ENCODE peak calls at places on chromosomes 13 and 19, in nine cellular contexts. One of them, this sample, is unnamed.

GRCh38 chr19:18427752-18428131 is 8.5 kb downstream of the SSBP4 start:
- DNase-seq in GM23338: no peak
- DNase-seq in PC-9: no peak
- DNase-seq in cardiac muscle cell: no peak
- DNase-seq in A673: no peak
- DNase-seq in astrocyte: no peak
- DNase-seq in neural progenitor cell: no peak
- DNase-seq in H9: no peak
- DNase-seq in testis: no peak
- DNase-seq in this sample: no peak

GRCh38 chr13:37313383-37313782 is 207.9 kb upstream of the CSNK1A1L start:
- DNase-seq in neural progenitor cell: no peak
- DNase-seq in A673: no peak
- DNase-seq in GM23338: no peak
- DNase-seq in cardiac muscle cell: peak; percentile 65
- DNase-seq in H9: no peak
- DNase-seq in PC-9: no peak
- DNase-seq in testis: no peak
- DNase-seq in astrocyte: peak; percentile 96
- DNase-seq in this sample: peak; percentile 71

GRCh38 chr13:84479656-84480055 is 597.4 kb upstream of the SLITRK1 start:
- DNase-seq in A673: no peak
- DNase-seq in testis: no peak
- DNase-seq in astrocyte: peak; percentile 54
- DNase-seq in GM23338: no peak
- DNase-seq in cardiac muscle cell: no peak
- DNase-seq in H9: no peak
- DNase-seq in neural progenitor cell: no peak
- DNase-seq in PC-9: no peak
- DNase-seq in this sample: peak; percentile 61

GRCh38 chr19:49512970-49513745 is 697 bp downstream of the FCGRT start:
- DNase-seq in testis: peak; percentile 73
- DNase-seq in astrocyte: no peak
- DNase-seq in H9: peak; percentile 82
- DNase-seq in A673: peak; percentile 86
- DNase-seq in cardiac muscle cell: no peak
- DNase-seq in PC-9: no peak
- DNase-seq in neural progenitor cell: peak; percentile 80
- DNase-seq in GM23338: peak; percentile 88
- DNase-seq in this sample: no peak

GRCh38 chr13:100674363-100674847 is at the start of gene TMTC4:
- DNase-seq in cardiac muscle cell: no peak
- DNase-seq in neural progenitor cell: peak; percentile 85
- DNase-seq in GM23338: peak; percentile 35
- DNase-seq in PC-9: no peak
- DNase-seq in testis: no peak
- DNase-seq in H9: no peak
- DNase-seq in astrocyte: no peak
- DNase-seq in A673: no peak
- DNase-seq in this sample: no peak

GRCh38 chr19:9057505-9058258 is 29.2 kb upstream of the OR1M1 start:
- DNase-seq in cardiac muscle cell: no peak
- DNase-seq in GM23338: no peak
- DNase-seq in neural progenitor cell: no peak
- DNase-seq in A673: no peak
- DNase-seq in testis: no peak
- DNase-seq in H9: no peak
- DNase-seq in astrocyte: no peak
- DNase-seq in PC-9: no peak
- DNase-seq in this sample: no peak

GRCh38 chr19:49613374-49613773 is 22.4 kb downstream of the PRR12 start:
- DNase-seq in testis: no peak
- DNase-seq in astrocyte: no peak
- DNase-seq in cardiac muscle cell: no peak
- DNase-seq in PC-9: peak; percentile 59
- DNase-seq in H9: no peak
- DNase-seq in neural progenitor cell: no peak
- DNase-seq in GM23338: no peak
- DNase-seq in A673: no peak
- DNase-seq in this sample: no peak

GRCh38 chr13:85212692-85213091 is 586.5 kb downstream of the SLITRK6 start:
- DNase-seq in H9: no peak
- DNase-seq in A673: no peak
- DNase-seq in PC-9: no peak
- DNase-seq in GM23338: no peak
- DNase-seq in testis: no peak
- DNase-seq in neural progenitor cell: no peak
- DNase-seq in cardiac muscle cell: no peak
- DNase-seq in astrocyte: no peak
- DNase-seq in this sample: no peak

GRCh38 chr13:49060698-49061387 is 85.1 kb downstream of the FNDC3A start:
- DNase-seq in neural progenitor cell: no peak
- DNase-seq in A673: no peak
- DNase-seq in H9: no peak
- DNase-seq in GM23338: no peak
- DNase-seq in testis: no peak
- DNase-seq in cardiac muscle cell: peak; percentile 60
- DNase-seq in astrocyte: no peak
- DNase-seq in PC-9: no peak
- DNase-seq in this sample: peak; percentile 51

GRCh38 chr13:79435549-79435948 is 29.5 kb upstream of the RBM26 start:
- DNase-seq in testis: no peak
- DNase-seq in H9: no peak
- DNase-seq in cardiac muscle cell: peak; percentile 49
- DNase-seq in PC-9: no peak
- DNase-seq in A673: no peak
- DNase-seq in neural progenitor cell: no peak
- DNase-seq in GM23338: no peak
- DNase-seq in astrocyte: peak; percentile 79
- DNase-seq in this sample: no peak

GRCh38 chr19:53432088-53432661 is 391 bp downstream of the ZNF761 start:
- DNase-seq in astrocyte: no peak
- DNase-seq in cardiac muscle cell: peak; percentile 21
- DNase-seq in GM23338: peak; percentile 50
- DNase-seq in PC-9: no peak
- DNase-seq in neural progenitor cell: peak; percentile 54
- DNase-seq in A673: peak; percentile 4
- DNase-seq in testis: no peak
- DNase-seq in H9: no peak
- DNase-seq in this sample: peak; percentile 3

GRCh38 chr19:43318796-43319314 is 34.6 kb upstream of the CD177 start:
- DNase-seq in neural progenitor cell: peak; percentile 38
- DNase-seq in cardiac muscle cell: no peak
- DNase-seq in PC-9: no peak
- DNase-seq in A673: no peak
- DNase-seq in H9: no peak
- DNase-seq in testis: no peak
- DNase-seq in GM23338: no peak
- DNase-seq in astrocyte: no peak
- DNase-seq in this sample: no peak

GRCh38 chr13:113949546-113949945 is 24.3 kb downstream of the C13orf46 start:
- DNase-seq in astrocyte: no peak
- DNase-seq in testis: no peak
- DNase-seq in neural progenitor cell: no peak
- DNase-seq in H9: no peak
- DNase-seq in PC-9: no peak
- DNase-seq in cardiac muscle cell: no peak
- DNase-seq in A673: no peak
- DNase-seq in GM23338: no peak
- DNase-seq in this sample: no peak

GRCh38 chr19:13846533-13847032 is 30.4 kb upstream of the NANOS3 start:
- DNase-seq in cardiac muscle cell: peak; percentile 95
- DNase-seq in neural progenitor cell: peak; percentile 64
- DNase-seq in GM23338: peak; percentile 94
- DNase-seq in PC-9: peak; percentile 97
- DNase-seq in A673: peak; percentile 82
- DNase-seq in astrocyte: peak; percentile 91
- DNase-seq in testis: peak; percentile 61
- DNase-seq in H9: peak; percentile 95
- DNase-seq in this sample: no peak

GRCh38 chr19:13848811-13849241 is 28.1 kb upstream of the NANOS3 start:
- DNase-seq in testis: no peak
- DNase-seq in GM23338: no peak
- DNase-seq in PC-9: no peak
- DNase-seq in H9: no peak
- DNase-seq in A673: no peak
- DNase-seq in cardiac muscle cell: no peak
- DNase-seq in astrocyte: no peak
- DNase-seq in neural progenitor cell: no peak
- DNase-seq in this sample: no peak

GRCh38 chr19:13849277-13849676 is 27.7 kb upstream of the NANOS3 start:
- DNase-seq in neural progenitor cell: no peak
- DNase-seq in H9: peak; percentile 30
- DNase-seq in testis: no peak
- DNase-seq in GM23338: no peak
- DNase-seq in cardiac muscle cell: no peak
- DNase-seq in A673: no peak
- DNase-seq in PC-9: no peak
- DNase-seq in astrocyte: no peak
- DNase-seq in this sample: no peak

GRCh38 chr19:13847900-13848677 is 28.8 kb upstream of the NANOS3 start:
- DNase-seq in PC-9: no peak
- DNase-seq in GM23338: no peak
- DNase-seq in A673: no peak
- DNase-seq in cardiac muscle cell: no peak
- DNase-seq in neural progenitor cell: no peak
- DNase-seq in H9: no peak
- DNase-seq in astrocyte: no peak
- DNase-seq in testis: no peak
- DNase-seq in this sample: no peak

GRCh38 chr19:13847033-13847899 is 29.7 kb upstream of the NANOS3 start:
- DNase-seq in neural progenitor cell: peak; percentile 97
- DNase-seq in H9: peak; percentile 92
- DNase-seq in PC-9: peak; percentile 96
- DNase-seq in cardiac muscle cell: peak; percentile 97
- DNase-seq in A673: peak; percentile 97
- DNase-seq in GM23338: peak; percentile 97
- DNase-seq in testis: peak; percentile 90
- DNase-seq in astrocyte: peak; percentile 82
- DNase-seq in this sample: peak; percentile 92
- TF ChIP-seq CTCF in neural progenitor cell: peak; percentile 33
- TF ChIP-seq CTCF in H9: peak; percentile 29
- TF ChIP-seq CTCF in PC-9: peak; percentile 44
- TF ChIP-seq CTCF in cardiac muscle cell: peak; percentile 23
- TF ChIP-seq CTCF in A673: no peak
- TF ChIP-seq CTCF in GM23338: no peak
- TF ChIP-seq CTCF in testis: peak; percentile 30
- TF ChIP-seq CTCF in astrocyte: no peak
- TF ChIP-seq CTCF in this sample: no peak

DNA sequence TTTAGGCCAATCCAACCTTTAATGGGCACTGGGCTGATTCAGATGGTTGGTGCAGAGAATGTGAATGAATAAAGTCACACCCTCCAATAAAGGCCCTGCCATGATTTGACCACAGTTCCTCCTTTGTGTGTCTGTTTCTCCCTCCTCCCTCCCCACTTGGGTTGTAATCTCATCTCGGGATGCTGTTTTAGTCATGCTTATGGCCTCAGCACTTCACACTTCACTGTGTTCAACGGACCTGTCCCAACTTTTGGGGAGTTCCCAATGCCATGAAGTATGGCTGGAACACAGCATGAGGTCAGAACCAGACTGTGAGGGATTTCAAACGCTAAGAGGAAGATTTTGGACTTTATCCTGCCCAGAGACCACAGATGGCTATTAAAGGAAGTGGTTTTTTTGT is 5.6 kb upstream of the RAB8A start:
- DNase-seq in testis: no peak
- DNase-seq in neural progenitor cell: no peak
- DNase-seq in GM23338: no peak
- DNase-seq in PC-9: no peak
- DNase-seq in H9: no peak
- DNase-seq in astrocyte: peak; percentile 55
- DNase-seq in A673: no peak
- DNase-seq in cardiac muscle cell: peak; percentile 43
- DNase-seq in this sample: no peak
- H3K27ac ChIP-seq in testis: no peak overlapping the region
- H3K27ac ChIP-seq in neural progenitor cell: no peak overlapping the region
- H3K27ac ChIP-seq in GM23338: no peak overlapping the region
- H3K27ac ChIP-seq in PC-9: no peak overlapping the region
- H3K27ac ChIP-seq in H9: no peak overlapping the region
- H3K27ac ChIP-seq in astrocyte: no peak overlapping the region
- H3K27ac ChIP-seq in A673: no peak overlapping the region
- H3K27ac ChIP-seq in cardiac muscle cell: peak overlapping the region; percentile 70
- H3K27ac ChIP-seq in this sample: peak overlapping the region; percentile 41

DNA sequence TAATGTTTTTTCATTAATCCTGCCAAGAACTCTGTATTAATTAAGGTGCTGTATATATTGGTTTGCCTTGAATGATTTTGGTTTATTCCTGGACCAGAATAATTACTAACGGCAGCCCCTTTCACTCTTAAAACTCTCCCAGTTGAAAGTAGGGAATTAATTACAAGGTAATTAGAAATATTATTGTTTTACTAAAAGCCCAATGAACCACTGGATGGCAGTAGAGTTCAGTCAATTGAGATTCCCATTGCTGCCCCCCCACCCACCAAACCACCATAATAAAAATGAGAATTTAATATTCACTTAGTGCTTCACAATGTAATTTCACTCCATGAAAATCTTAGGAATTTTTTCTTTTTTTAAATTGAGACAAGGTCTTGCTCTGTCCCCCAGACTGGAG is 13.7 kb downstream of the WBP4 start:
- DNase-seq in A673: peak; percentile 40
- DNase-seq in PC-9: peak; percentile 6
- DNase-seq in astrocyte: no peak
- DNase-seq in cardiac muscle cell: peak; percentile 66
- DNase-seq in GM23338: peak; percentile 68
- DNase-seq in H9: no peak
- DNase-seq in testis: no peak
- DNase-seq in neural progenitor cell: peak; percentile 46
- DNase-seq in this sample: peak; percentile 53
- TF ChIP-seq CTCF in A673: peak; percentile 59
- TF ChIP-seq CTCF in PC-9: peak; percentile 70
- TF ChIP-seq CTCF in astrocyte: peak; percentile 59
- TF ChIP-seq CTCF in cardiac muscle cell: peak; percentile 52
- TF ChIP-seq CTCF in GM23338: peak; percentile 72
- TF ChIP-seq CTCF in H9: peak; percentile 79
- TF ChIP-seq CTCF in testis: peak; percentile 52
- TF ChIP-seq CTCF in neural progenitor cell: peak; percentile 65
- TF ChIP-seq CTCF in this sample: peak; percentile 64

DNA sequence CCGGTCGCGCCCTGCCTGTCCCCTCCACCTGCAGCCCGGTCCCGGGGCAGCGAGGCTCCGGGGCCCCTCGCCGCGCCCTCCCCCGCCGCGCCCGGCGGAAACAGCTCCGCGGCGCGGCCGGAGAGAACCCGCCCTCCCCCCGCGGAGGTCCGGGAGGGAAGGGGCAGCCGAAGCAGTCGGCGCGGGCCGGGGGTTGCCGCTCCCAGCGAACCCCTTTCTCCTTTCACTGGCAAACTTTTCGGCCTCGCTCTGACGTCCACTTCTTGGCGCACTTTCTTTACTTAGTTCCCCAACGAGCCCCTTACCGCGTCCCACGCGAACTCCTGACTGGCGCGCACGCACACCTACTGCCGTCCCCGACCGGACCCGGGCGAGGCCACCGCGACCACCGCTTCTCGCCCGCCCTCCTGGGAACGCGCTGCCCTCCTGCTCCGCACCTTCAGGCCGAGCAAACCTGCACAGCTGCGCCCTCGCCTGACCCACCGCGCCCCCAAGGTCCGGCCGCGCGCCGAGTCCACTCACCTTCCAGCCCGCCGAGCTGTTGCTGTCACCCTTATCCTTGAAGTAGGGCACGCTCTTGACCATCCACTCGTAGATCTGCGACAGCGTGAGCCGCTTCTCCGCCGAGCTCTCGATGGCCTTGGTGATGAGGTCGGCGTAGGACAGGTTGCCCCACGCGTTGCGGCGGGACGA is 1.2 kb downstream of the FOXO1 start:
- DNase-seq in neural progenitor cell: peak; percentile 59
- DNase-seq in PC-9: peak; percentile 17
- DNase-seq in A673: peak; percentile 28
- DNase-seq in H9: no peak
- DNase-seq in astrocyte: peak; percentile 22
- DNase-seq in testis: peak; percentile 38
- DNase-seq in cardiac muscle cell: no peak
- DNase-seq in GM23338: peak; percentile 47
- DNase-seq in this sample: peak; percentile 24
- H3K27ac ChIP-seq in neural progenitor cell: no peak overlapping the region
- H3K27ac ChIP-seq in PC-9: peak overlapping the region; percentile 48
- H3K27ac ChIP-seq in A673: peak overlapping the region; percentile 70
- H3K27ac ChIP-seq in H9: no peak overlapping the region
- H3K27ac ChIP-seq in astrocyte: peak overlapping the region; percentile 26
- H3K27ac ChIP-seq in testis: peak overlapping the region; percentile 99
- H3K27ac ChIP-seq in cardiac muscle cell: peak overlapping the region; percentile 80
- H3K27ac ChIP-seq in GM23338: no peak overlapping the region
- H3K27ac ChIP-seq in this sample: peak overlapping the region; percentile 90

This sample was measured in RWPE1.